ENCODE peak calls at places on chromosome 13, in five cellular contexts. D is transverse colon, Y is foreskin fibroblast, S is lower leg skin, X is fibroblast of lung. M is an unnamed sample.

GRCh38 chr13:21800847-21801616 is 130.2 kb downstream of the FGF9 start:
- DNase-seq in D (no peak), Y (no peak), S (no peak), X (no peak), M (no peak)

GRCh38 chr13:41500501-41500900 is 43.2 kb downstream of the RGCC start:
- DNase-seq in D (peak; percentile 42), Y (peak; percentile 23), S (no peak), X (peak; percentile 13), M (no peak)

GRCh38 chr13:81493144-81493543 is 1152.2 kb upstream of the SPRY2 start:
- DNase-seq in D (no peak), Y (no peak), S (no peak), X (no peak), M (no peak)

GRCh38 chr13:98664047-98664446 is 87.1 kb upstream of the STK24 start:
- DNase-seq in D (no peak), Y (peak; percentile 60), S (peak; percentile 77), X (peak; percentile 95), M (no peak)

GRCh38 chr13:48000559-48001126 is 430 bp downstream of the SUCLA2 start:
- DNase-seq in D (peak; percentile 26), Y (peak; percentile 28), S (no peak), X (peak; percentile 20), M (no peak)

GRCh38 chr13:42477588-42478190 is 96.3 kb upstream of the TNFSF11 start:
- DNase-seq in D (no peak), Y (peak; percentile 13), S (no peak), X (no peak), M (peak; percentile 58)

GRCh38 chr13:27037571-27037970 is 134.0 kb downstream of the USP12 start:
- DNase-seq in D (no peak), Y (no peak), S (peak; percentile 50), X (no peak), M (no peak)

GRCh38 chr13:65112123-65113075 is 2117.7 kb downstream of the PCDH9 start:
- DNase-seq in D (no peak), Y (peak; percentile 32), S (no peak), X (peak; percentile 66), M (peak; percentile 22)

GRCh38 chr13:44899967-44900366 is 89.3 kb downstream of the NUFIP1 start:
- DNase-seq in D (no peak), Y (no peak), S (no peak), X (no peak), M (no peak)

GRCh38 chr13:72920097-72920496 is 138.2 kb downstream of the PIBF1 start:
- DNase-seq in D (no peak), Y (no peak), S (no peak), X (peak; percentile 26), M (no peak)
- H3K4me3 ChIP-seq in D (no peak overlapping the region), Y (no peak overlapping the region), S (no peak overlapping the region), X (no peak overlapping the region), M (no peak overlapping the region)

DNA sequence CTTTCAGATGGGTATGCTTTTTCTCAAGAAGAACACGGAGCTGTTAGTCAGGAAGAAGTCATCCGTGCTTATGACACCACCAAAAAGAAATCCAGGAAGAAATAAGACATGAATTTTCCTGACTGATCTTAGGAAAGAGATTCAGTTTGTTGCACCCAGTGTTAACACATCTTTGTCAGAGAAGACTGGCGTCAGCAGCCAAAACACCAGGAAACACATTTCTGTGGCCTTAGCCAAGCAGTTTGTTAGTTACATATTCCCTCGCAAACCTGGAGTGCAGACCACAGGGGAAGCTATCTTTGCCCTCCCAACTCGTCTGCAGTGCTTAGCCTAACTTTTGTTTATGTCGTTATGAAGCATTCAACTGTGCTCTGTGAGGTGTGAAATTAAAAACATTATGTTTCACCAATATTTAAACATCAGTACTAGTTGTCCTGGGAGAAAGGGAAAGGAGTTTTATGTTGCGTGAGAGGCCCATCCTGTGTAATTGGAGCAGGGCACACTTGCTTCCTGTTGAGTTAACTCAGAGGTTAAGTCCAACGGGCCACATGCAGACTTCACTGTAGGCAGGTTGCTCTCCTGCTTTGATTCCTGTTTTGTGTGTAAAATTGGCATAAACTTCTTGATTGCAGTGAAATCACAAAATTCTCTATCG is 31.8 kb downstream of the SHISA2 start:
- DNase-seq in D (no peak), Y (peak; percentile 10), S (no peak), X (peak; percentile 89), M (peak; percentile 59)
- H3K4me3 ChIP-seq in D (no peak overlapping the region), Y (no peak overlapping the region), S (no peak overlapping the region), X (no peak overlapping the region), M (no peak overlapping the region)

GRCh38 chr13:90552702-90553101 is 794.8 kb upstream of the MIR17HG start:
- DNase-seq in D (no peak), Y (no peak), S (no peak), X (no peak), M (no peak)
- H3K4me3 ChIP-seq in D (no peak overlapping the region), Y (no peak overlapping the region), S (no peak overlapping the region), X (no peak overlapping the region), M (no peak overlapping the region)

GRCh38 chr13:30396434-30397075 is 25.7 kb upstream of the UBE2L5 start:
- DNase-seq in D (no peak), Y (peak; percentile 27), S (no peak), X (peak; percentile 50), M (no peak)

GRCh38 chr13:30400376-30400775 is 21.9 kb upstream of the UBE2L5 start:
- DNase-seq in D (no peak), Y (no peak), S (no peak), X (no peak), M (no peak)

GRCh38 chr13:30398601-30399072 is 23.7 kb upstream of the UBE2L5 start:
- DNase-seq in D (peak; percentile 25), Y (peak; percentile 43), S (no peak), X (peak; percentile 32), M (no peak)

GRCh38 chr13:30395192-30396158 is 26.8 kb upstream of the UBE2L5 start:
- DNase-seq in D (peak; percentile 96), Y (peak; percentile 95), S (peak; percentile 99), X (peak; percentile 91), M (peak; percentile 91)

DNA sequence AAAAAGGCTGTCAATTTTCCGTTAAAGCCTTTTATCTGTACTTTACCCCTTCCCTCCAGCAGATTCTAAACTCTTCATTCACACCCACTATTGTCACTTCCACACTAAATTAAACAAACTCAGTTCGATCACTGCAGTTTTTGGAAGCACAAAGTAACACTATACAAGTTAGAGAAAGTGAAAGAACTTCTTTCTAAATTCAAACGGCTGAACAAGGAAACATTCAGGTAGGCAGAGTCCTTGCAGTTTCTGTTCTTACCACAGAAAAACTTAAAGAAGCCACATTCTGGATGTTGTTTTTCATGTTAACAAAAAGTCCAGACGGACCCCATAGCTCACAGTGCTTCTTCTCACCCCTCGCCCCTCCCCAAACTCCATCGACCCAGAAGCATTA is 27.5 kb upstream of the UBE2L5 start:
- DNase-seq in D (no peak), Y (no peak), S (no peak), X (no peak), M (no peak)
- H3K4me3 ChIP-seq in D (peak overlapping the region; percentile 59), Y (peak overlapping the region; percentile 64), S (peak overlapping the region; percentile 29), X (peak overlapping the region; percentile 52), M (peak overlapping the region; percentile 56)

M was measured in skeletal muscle cell.